ENCODE peak calls at places on chromosomes 12 and 14, in five cellular contexts. G is AG09309, T is tibial artery, W is astrocyte of the spinal cord, U is B cell. D is an unnamed sample.

GRCh38 chr12:28023156-28023887 is 50.8 kb upstream of the PTHLH start:
- DNase-seq in G (peak; percentile 78), T (no peak), W (peak; percentile 94), U (no peak), D (no peak)

GRCh38 chr12:52198454-52199215 is 6.8 kb upstream of the KRT80 start:
- DNase-seq in G (no peak), T (no peak), W (no peak), U (no peak), D (no peak)

GRCh38 chr12:62679569-62679968 is 212.9 kb downstream of the MON2 start:
- DNase-seq in G (no peak), T (no peak), W (no peak), U (no peak), D (no peak)

GRCh38 chr12:131916306-131917138 is 12.6 kb upstream of the PUS1 start:
- DNase-seq in G (no peak), T (no peak), W (no peak), U (no peak), D (no peak)

GRCh38 chr14:74429221-74429691 is 3.2 kb upstream of the SYNDIG1L start:
- DNase-seq in G (no peak), T (peak; percentile 48), W (no peak), U (no peak), D (no peak)

GRCh38 chr12:39123580-39123979 is 218.2 kb upstream of the CPNE8 start:
- DNase-seq in G (no peak), T (no peak), W (no peak), U (no peak), D (no peak)

GRCh38 chr12:70849265-70849960 is 71.1 kb downstream of the PTPRR start:
- DNase-seq in G (no peak), T (no peak), W (peak; percentile 20), U (no peak), D (no peak)

GRCh38 chr14:61802010-61802621 is 39.9 kb downstream of the SNAPC1 start:
- DNase-seq in G (no peak), T (no peak), W (no peak), U (no peak), D (no peak)

GRCh38 chr14:68785817-68786490 is 6.9 kb downstream of the ZFP36L1 start:
- DNase-seq in G (no peak), T (no peak), W (peak; percentile 75), U (peak; percentile 28), D (no peak)

GRCh38 chr14:75803768-75804167 is 142.7 kb downstream of the TTLL5 start:
- DNase-seq in G (no peak), T (no peak), W (peak; percentile 47), U (no peak), D (no peak)

GRCh38 chr14:42228611-42229010 is 621.9 kb downstream of the LRFN5 start:
- DNase-seq in G (no peak), T (no peak), W (no peak), U (no peak), D (no peak)

GRCh38 chr14:68255697-68256178 is 436.2 kb downstream of the RAD51B start:
- DNase-seq in G (no peak), T (no peak), W (peak; percentile 71), U (no peak), D (no peak)

GRCh38 chr12:113135178-113136127 is at the start of gene RASAL1:
- DNase-seq in G (no peak), T (no peak), W (no peak), U (peak; percentile 78), D (peak; percentile 85)

GRCh38 chr14:54108481-54109471 is 152.2 kb upstream of the BMP4 start:
- DNase-seq in G (no peak), T (no peak), W (peak; percentile 97), U (no peak), D (no peak)

GRCh38 chr12:81644503-81644902 is 114.6 kb downstream of the PPFIA2 start:
- DNase-seq in G (no peak), T (no peak), W (peak; percentile 71), U (no peak), D (peak; percentile 25)

GRCh38 chr12:80230068-80230467 is 130.7 kb downstream of the OTOGL start:
- DNase-seq in G (no peak), T (no peak), W (peak; percentile 81), U (no peak), D (no peak)

GRCh38 chr14:80872645-80873044 is 68.9 kb downstream of the CEP128 start:
- DNase-seq in G (no peak), T (no peak), W (no peak), U (no peak), D (no peak)

GRCh38 chr12:106586803-106587684 is 4.2 kb downstream of the RFX4 start:
- DNase-seq in G (no peak), T (no peak), W (no peak), U (no peak), D (no peak)

GRCh38 chr12:31589896-31590729 is 823 bp downstream of the DENND5B start:
- DNase-seq in G (no peak), T (peak; percentile 86), W (peak; percentile 65), U (peak; percentile 75), D (peak; percentile 70)

GRCh38 chr12:20369164-20370000 is 1.0 kb downstream of the PDE3A start:
- DNase-seq in G (no peak), T (peak; percentile 91), W (peak; percentile 73), U (no peak), D (no peak)

GRCh38 chr12:99498756-99499155 is 148.8 kb upstream of the GARIN6 start:
- DNase-seq in G (peak; percentile 20), T (no peak), W (peak; percentile 74), U (no peak), D (no peak)

GRCh38 chr12:115618105-115618504 is 659.4 kb downstream of the MED13L start:
- DNase-seq in G (no peak), T (no peak), W (no peak), U (no peak), D (no peak)

GRCh38 chr12:13794706-13795105 is 186.7 kb downstream of the GRIN2B start:
- DNase-seq in G (no peak), T (no peak), W (no peak), U (no peak), D (no peak)

DNA sequence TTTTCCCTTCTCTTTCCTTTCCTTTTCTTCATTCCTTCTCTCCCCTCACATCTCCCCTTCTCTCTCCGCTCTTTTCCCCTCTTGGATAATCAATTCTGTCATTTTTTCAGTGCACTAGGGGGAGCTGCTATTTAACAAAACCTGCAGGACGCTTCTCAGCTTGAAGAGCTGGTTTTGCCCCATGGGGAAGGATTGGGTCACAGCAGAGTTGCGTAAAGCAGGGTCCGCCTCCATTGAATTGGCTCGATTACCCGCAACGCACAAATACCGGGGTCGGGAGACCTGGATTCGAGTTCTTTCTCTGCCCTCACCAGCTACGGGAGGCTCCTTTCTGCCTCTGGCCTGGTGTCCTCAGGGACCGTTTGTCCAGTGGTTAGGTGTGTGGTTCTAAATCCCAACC is 42.1 kb upstream of the CHGA start:
- DNase-seq in G (peak; percentile 3), T (no peak), W (peak; percentile 3), U (no peak), D (no peak)
- TF ChIP-seq CTCF in G (peak; percentile 44), T (no peak), W (peak; percentile 21), U (no peak), D (peak; percentile 14)

GRCh38 chr14:30681752-30682355 is 59.7 kb downstream of the SCFD1 start:
- DNase-seq in G (no peak), T (no peak), W (peak; percentile 17), U (no peak), D (no peak)
- TF ChIP-seq CTCF in G (peak; percentile 31), T (no peak), W (peak; percentile 58), U (peak; percentile 25), D (no peak)

GRCh38 chr12:69598174-69598753 is 12.4 kb downstream of the LRRC10 start:
- DNase-seq in G (no peak), T (no peak), W (no peak), U (no peak), D (no peak)

GRCh38 chr12:69600804-69601203 is 9.9 kb downstream of the LRRC10 start:
- DNase-seq in G (no peak), T (no peak), W (no peak), U (no peak), D (no peak)

GRCh38 chr12:69595689-69596088 is 10.4 kb downstream of the CCT2 start:
- DNase-seq in G (no peak), T (no peak), W (no peak), U (no peak), D (no peak)
- TF ChIP-seq CTCF in G (no peak), T (no peak), W (no peak), U (no peak), D (no peak)

DNA sequence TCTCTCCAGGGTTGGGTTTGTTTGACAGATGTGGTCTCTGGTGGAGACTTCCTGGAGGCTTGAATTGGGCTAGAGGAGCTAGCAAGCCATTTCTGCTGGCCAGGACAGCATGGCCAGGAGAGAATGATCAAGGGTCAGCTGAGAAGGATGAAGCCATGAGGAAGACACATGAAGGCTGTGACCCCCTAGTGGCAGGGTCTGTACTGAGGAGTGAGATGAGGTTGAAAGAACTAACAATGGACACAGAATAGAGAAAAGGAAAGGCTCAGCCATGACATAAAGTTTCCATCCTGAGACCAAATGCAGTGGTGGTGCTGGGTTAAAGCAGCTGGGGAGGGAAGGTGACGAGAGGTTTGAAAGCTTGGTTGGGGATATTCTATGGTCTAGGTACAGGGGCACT is 89.9 kb downstream of the NT5DC3 start:
- DNase-seq in G (no peak), T (no peak), W (no peak), U (no peak), D (no peak)
- TF ChIP-seq CTCF in G (no peak), T (no peak), W (no peak), U (no peak), D (no peak)